ENCODE peak calls at places on chromosomes 12 and 14, in five cellular contexts. A is NCI-H748 treated with DMSO at 0.1 percent for 48 hours, P is brain microvascular endothelial cell, H is RWPE1, J is NCI-H187 treated with DMSO at 0.1 percent for 48 hours. D is an unnamed sample.

GRCh38 chr12:111367661-111368221 is 1.2 kb downstream of the PHETA1 start:
- DNase-seq in A (no peak), P (peak; percentile 12), H (no peak), J (no peak), D (no peak)

GRCh38 chr14:20811994-20812393 is 9.3 kb upstream of the RNASE1 start:
- DNase-seq in A (no peak), P (no peak), H (no peak), J (no peak), D (no peak)

GRCh38 chr12:16604853-16605252 is 1.1 kb downstream of the LMO3 start:
- DNase-seq in A (peak; percentile 46), P (no peak), H (no peak), J (no peak), D (no peak)

GRCh38 chr12:113040722-113041168 is 15.8 kb upstream of the DTX1 start:
- DNase-seq in A (no peak), P (peak; percentile 81), H (peak; percentile 92), J (no peak), D (no peak)

GRCh38 chr12:5830121-5830520 is 114.9 kb downstream of the ANO2 start:
- DNase-seq in A (no peak), P (no peak), H (no peak), J (no peak), D (no peak)

GRCh38 chr14:104431351-104431928 is 148.1 kb upstream of the C14orf180 start:
- DNase-seq in A (no peak), P (no peak), H (no peak), J (no peak), D (no peak)

GRCh38 chr14:92579244-92579643 is 65.7 kb downstream of the RIN3 start:
- DNase-seq in A (no peak), P (no peak), H (no peak), J (no peak), D (no peak)

GRCh38 chr14:77707355-77707723 is 484 bp downstream of the ALKBH1 start:
- DNase-seq in A (no peak), P (peak; percentile 24), H (peak; percentile 57), J (no peak), D (peak; percentile 29)

GRCh38 chr14:104247336-104248202 is 109.2 kb downstream of the KIF26A start:
- DNase-seq in A (no peak), P (no peak), H (no peak), J (no peak), D (no peak)

GRCh38 chr14:35159742-35160409 is 37.5 kb downstream of the PRORP start:
- DNase-seq in A (no peak), P (peak; percentile 90), H (peak; percentile 93), J (no peak), D (no peak)

GRCh38 chr12:116861331-116861730 is 19.9 kb downstream of the HRK start:
- DNase-seq in A (no peak), P (peak; percentile 74), H (no peak), J (no peak), D (peak; percentile 88)

GRCh38 chr12:49705479-49706267 is 1.5 kb downstream of the FMNL3 start:
- DNase-seq in A (no peak), P (peak; percentile 80), H (no peak), J (no peak), D (no peak)

GRCh38 chr12:120843472-120843871 is 60.7 kb downstream of the SPPL3 start:
- DNase-seq in A (no peak), P (no peak), H (no peak), J (no peak), D (no peak)

GRCh38 chr12:13179159-13180074 is 17.1 kb upstream of the EMP1 start:
- DNase-seq in A (no peak), P (peak; percentile 51), H (peak; percentile 60), J (peak; percentile 48), D (no peak)

GRCh38 chr14:93171366-93171765 is 13.3 kb downstream of the MOAP1 start:
- DNase-seq in A (no peak), P (no peak), H (no peak), J (no peak), D (no peak)

GRCh38 chr12:70246580-70246979 is 3.3 kb downstream of the CNOT2 start:
- DNase-seq in A (no peak), P (no peak), H (no peak), J (no peak), D (no peak)

GRCh38 chr12:15638231-15638630 is 151.0 kb downstream of the EPS8 start:
- DNase-seq in A (no peak), P (no peak), H (no peak), J (no peak), D (no peak)

GRCh38 chr12:104026841-104027599 is 23.0 kb downstream of the GLT8D2 start:
- DNase-seq in A (no peak), P (no peak), H (no peak), J (no peak), D (no peak)

GRCh38 chr12:56387152-56387551 is 24.5 kb upstream of the APOF start:
- DNase-seq in A (no peak), P (peak; percentile 14), H (no peak), J (no peak), D (no peak)

GRCh38 chr14:31745741-31746140 is 184.5 kb downstream of the NUBPL start:
- DNase-seq in A (no peak), P (no peak), H (no peak), J (no peak), D (no peak)

GRCh38 chr12:72141381-72141780 is 130.8 kb upstream of the TRHDE start:
- DNase-seq in A (no peak), P (peak; percentile 17), H (no peak), J (no peak), D (peak; percentile 11)